ENCODE peak calls at places on chromosomes 16 and 17, in eight cellular contexts. Z is cardiac muscle cell, F is fibroblast of villous mesenchyme, E is AG04450, A is breast epithelium, H is IMR-90, Q is activated B cell treated with CpG ODN at 0.5 μM for 24 hours, U is Peyer's patch. X is an unnamed sample.

GRCh38 chr17:72005332-72006163 is 115.3 kb upstream of the SOX9 start:
- DNase-seq in Z (no peak), F (no peak), E (no peak), A (no peak), H (no peak), Q (no peak), U (no peak), X (no peak)

GRCh38 chr17:12831839-12832238 is 42.5 kb downstream of the ARHGAP44 start:
- DNase-seq in Z (no peak), F (no peak), E (no peak), A (no peak), H (no peak), Q (no peak), U (no peak), X (no peak)

GRCh38 chr17:2853111-2853721 is 57.0 kb downstream of the RAP1GAP2 start:
- DNase-seq in Z (peak; percentile 50), F (peak; percentile 49), E (no peak), A (no peak), H (peak; percentile 49), Q (peak; percentile 37), U (peak; percentile 75), X (peak; percentile 47)

GRCh38 chr17:40190197-40191021 is 13.1 kb downstream of the RAPGEFL1 start:
- DNase-seq in Z (no peak), F (no peak), E (no peak), A (no peak), H (no peak), Q (peak; percentile 28), U (no peak), X (peak; percentile 25)

GRCh38 chr17:49193513-49194296 is 16.7 kb downstream of the GNGT2 start:
- DNase-seq in Z (peak; percentile 76), F (peak; percentile 58), E (no peak), A (no peak), H (peak; percentile 51), Q (peak; percentile 51), U (no peak), X (no peak)

GRCh38 chr17:69434164-69434579 is 19.7 kb downstream of the MAP2K6 start:
- DNase-seq in Z (peak; percentile 53), F (no peak), E (no peak), A (no peak), H (peak; percentile 26), Q (no peak), U (no peak), X (no peak)

GRCh38 chr17:83179378-83179777 is 100.0 kb downstream of the METRNL start:
- DNase-seq in Z (no peak), F (no peak), E (no peak), A (peak; percentile 50), H (no peak), Q (no peak), U (no peak), X (peak; percentile 10)

GRCh38 chr16:10280262-10281170 is 98.3 kb upstream of the GRIN2A start:
- DNase-seq in Z (no peak), F (no peak), E (no peak), A (no peak), H (no peak), Q (no peak), U (no peak), X (no peak)

GRCh38 chr17:48014603-48015037 is 23.0 kb downstream of the COPZ2 start:
- DNase-seq in Z (no peak), F (no peak), E (no peak), A (no peak), H (no peak), Q (no peak), U (no peak), X (no peak)

GRCh38 chr17:53426505-53426904 is 396.2 kb upstream of the KIF2B start:
- DNase-seq in Z (peak; percentile 17), F (no peak), E (no peak), A (no peak), H (no peak), Q (no peak), U (no peak), X (no peak)

GRCh38 chr17:65449495-65449894 is 112.0 kb downstream of the AXIN2 start:
- DNase-seq in Z (no peak), F (no peak), E (no peak), A (no peak), H (no peak), Q (no peak), U (no peak), X (no peak)

GRCh38 chr16:21638573-21638975 is 13.8 kb downstream of the IGSF6 start:
- DNase-seq in Z (peak; percentile 42), F (peak; percentile 36), E (no peak), A (no peak), H (peak; percentile 66), Q (no peak), U (no peak), X (no peak)

GRCh38 chr17:70655179-70655578 is 485.8 kb downstream of the KCNJ2 start:
- DNase-seq in Z (no peak), F (no peak), E (no peak), A (no peak), H (no peak), Q (no peak), U (no peak), X (no peak)

GRCh38 chr17:5854871-5855554 is 215.2 kb upstream of the WSCD1 start:
- DNase-seq in Z (no peak), F (no peak), E (no peak), A (no peak), H (no peak), Q (no peak), U (no peak), X (no peak)

GRCh38 chr16:16036359-16036792 is 87.0 kb downstream of the ABCC1 start:
- DNase-seq in Z (no peak), F (no peak), E (no peak), A (no peak), H (no peak), Q (no peak), U (no peak), X (no peak)

GRCh38 chr16:2428051-2428786 is 1.0 kb upstream of the CCNF start:
- DNase-seq in Z (peak; percentile 38), F (peak; percentile 26), E (no peak), A (no peak), H (no peak), Q (no peak), U (peak; percentile 65), X (no peak)

GRCh38 chr16:85926370-85926769 is 27.4 kb downstream of the IRF8 start:
- DNase-seq in Z (no peak), F (no peak), E (no peak), A (no peak), H (no peak), Q (no peak), U (no peak), X (no peak)

GRCh38 chr16:15857779-15858560 is 1.1 kb upstream of the MYH11 start:
- DNase-seq in Z (peak; percentile 54), F (peak; percentile 42), E (no peak), A (peak; percentile 53), H (peak; percentile 50), Q (no peak), U (peak; percentile 50), X (no peak)

DNA sequence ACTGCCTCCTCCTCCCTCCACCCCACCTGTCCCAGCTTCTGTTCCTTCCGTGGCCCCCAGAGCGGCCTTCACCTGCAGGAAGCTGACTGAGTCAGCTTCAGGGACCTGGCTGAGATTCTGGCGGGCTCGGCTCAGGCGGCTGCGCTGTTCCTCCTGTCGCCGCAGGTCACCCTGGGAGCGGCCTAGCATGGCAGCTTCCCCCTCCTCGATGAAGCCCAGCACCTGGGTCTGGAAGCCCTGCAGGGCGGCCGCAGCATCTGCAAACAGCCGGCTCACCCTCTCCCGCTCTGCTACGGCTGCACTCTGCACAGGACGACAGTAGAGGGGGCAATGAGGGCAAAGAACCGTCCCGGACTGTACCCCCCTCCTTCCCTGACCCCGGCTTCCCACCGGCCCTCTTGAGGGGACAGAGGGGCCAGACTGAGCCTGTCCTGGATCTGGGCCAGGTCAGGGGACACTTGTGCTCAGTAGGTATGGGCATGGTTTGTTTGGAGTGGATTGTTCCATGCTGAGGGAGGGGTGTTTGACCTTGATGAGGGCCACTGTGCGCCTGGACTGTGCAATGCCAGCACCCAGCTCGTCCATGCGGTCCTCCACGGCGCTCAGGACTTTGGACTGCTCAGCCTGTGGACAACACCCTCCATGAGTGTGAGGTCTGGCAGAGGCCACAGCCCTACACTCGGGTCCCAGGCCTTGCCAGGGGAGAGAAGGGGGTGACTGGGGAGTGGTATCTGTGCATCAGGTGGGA is 2.0 kb downstream of the TRIM47 start:
- DNase-seq in Z (no peak), F (no peak), E (no peak), A (no peak), H (no peak), Q (peak; percentile 50), U (peak; percentile 82), X (no peak)
- TF ChIP-seq CTCF in Z (peak; percentile 23), F (peak; percentile 12), E (peak; percentile 17), A (peak; percentile 11), H (peak; percentile 3), Q (no peak), U (peak; percentile 20), X (no peak)

DNA sequence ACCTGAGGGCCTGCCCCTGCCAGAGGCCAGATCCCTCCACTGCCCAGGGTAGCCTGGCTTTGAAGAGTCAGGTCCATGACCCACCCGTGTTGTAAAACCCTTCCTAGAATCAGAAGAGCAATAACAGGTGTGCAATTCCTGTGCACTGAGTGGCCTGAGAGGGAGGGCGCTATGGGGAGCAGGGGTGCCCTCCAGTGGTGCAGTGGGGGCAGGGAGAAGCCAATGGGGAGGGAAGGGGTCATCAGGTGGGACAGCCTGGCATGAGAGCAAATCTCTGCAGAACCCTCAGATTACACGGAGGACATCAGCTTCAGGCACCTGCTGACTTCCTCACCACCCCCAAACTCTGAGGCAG is 72.9 kb upstream of the ZNF469 start:
- DNase-seq in Z (no peak), F (no peak), E (no peak), A (no peak), H (no peak), Q (no peak), U (no peak), X (no peak)
- TF ChIP-seq CTCF in Z (peak; percentile 12), F (peak; percentile 31), E (peak; percentile 11), A (no peak), H (no peak), Q (no peak), U (no peak), X (no peak)

GRCh38 chr16:28875134-28876015 is 2.9 kb upstream of the ATP2A1 start:
- DNase-seq in Z (no peak), F (no peak), E (no peak), A (no peak), H (no peak), Q (no peak), U (no peak), X (no peak)
- TF ChIP-seq CTCF in Z (no peak), F (no peak), E (no peak), A (no peak), H (no peak), Q (no peak), U (no peak), X (no peak)

GRCh38 chr16:4957420-4957719 is 760 bp upstream of the SEC14L5 start:
- DNase-seq in Z (no peak), F (no peak), E (no peak), A (no peak), H (no peak), Q (no peak), U (no peak), X (no peak)

GRCh38 chr16:4958510-4959111 is 481 bp downstream of the SEC14L5 start:
- DNase-seq in Z (no peak), F (no peak), E (no peak), A (no peak), H (no peak), Q (no peak), U (no peak), X (no peak)

GRCh38 chr16:4957720-4958509 is at the start of gene SEC14L5:
- DNase-seq in Z (peak; percentile 98), F (peak; percentile 100), E (peak; percentile 97), A (peak; percentile 100), H (peak; percentile 97), Q (peak; percentile 63), U (peak; percentile 99), X (peak; percentile 78)

GRCh38 chr16:4962716-4963115 is 4.6 kb downstream of the SEC14L5 start:
- DNase-seq in Z (no peak), F (no peak), E (no peak), A (no peak), H (no peak), Q (no peak), U (no peak), X (no peak)

GRCh38 chr16:4960579-4960978 is 2.4 kb downstream of the SEC14L5 start:
- DNase-seq in Z (no peak), F (no peak), E (no peak), A (no peak), H (no peak), Q (no peak), U (no peak), X (no peak)
- TF ChIP-seq CTCF in Z (no peak), F (no peak), E (no peak), A (no peak), H (no peak), Q (no peak), U (no peak), X (no peak)